ENCODE peak calls at places on chromosomes 12 and 14, in nine cellular contexts. I is right lobe of liver, Z is tibial nerve, Q is A549, S is testis, V is suprapubic skin, M is adrenal gland, O is body of pancreas, C is ovary. F is an unnamed sample.
A peak's percentile ranks its signal among the peaks of the same experiment; 100 is the strongest.

GRCh38 chr12:96208346-96208745 is 14.2 kb downstream of the ELK3 start:
- DNase-seq in I (no peak), Z (no peak), Q (no peak), S (no peak), V (no peak), M (no peak), O (no peak), C (no peak), F (no peak)

GRCh38 chr12:3622732-3623690 is 129.9 kb downstream of the CRACR2A start:
- DNase-seq in I (no peak), Z (no peak), Q (no peak), S (no peak), V (no peak), M (no peak), O (no peak), C (no peak), F (no peak)

GRCh38 chr14:75675265-75675960 is 14.4 kb downstream of the TTLL5 start:
- DNase-seq in I (no peak), Z (no peak), Q (no peak), S (no peak), V (no peak), M (no peak), O (no peak), C (no peak), F (no peak)

GRCh38 chr12:71158361-71158882 is 623 bp upstream of the TSPAN8 start:
- DNase-seq in I (no peak), Z (no peak), Q (no peak), S (no peak), V (no peak), M (no peak), O (no peak), C (no peak), F (peak; percentile 24)

GRCh38 chr14:64912256-64912655 is 2.0 kb upstream of the CHURC1 start:
- DNase-seq in I (no peak), Z (no peak), Q (no peak), S (no peak), V (no peak), M (no peak), O (no peak), C (no peak), F (no peak)

GRCh38 chr12:109140560-109140959 is 24.2 kb downstream of the ACACB start:
- DNase-seq in I (no peak), Z (no peak), Q (no peak), S (no peak), V (no peak), M (peak; percentile 60), O (no peak), C (no peak), F (no peak)

GRCh38 chr12:122871851-122872785 is 23.8 kb downstream of the VPS37B start:
- DNase-seq in I (peak; percentile 69), Z (no peak), Q (peak; percentile 44), S (peak; percentile 70), V (peak; percentile 85), M (peak; percentile 56), O (peak; percentile 54), C (no peak), F (peak; percentile 82)

GRCh38 chr12:29148958-29149690 is at the start of gene FAR2:
- DNase-seq in I (peak; percentile 67), Z (no peak), Q (peak; percentile 3), S (peak; percentile 30), V (peak; percentile 82), M (peak; percentile 34), O (peak; percentile 18), C (no peak), F (peak; percentile 77)

GRCh38 chr14:100296106-100296651 is 10.1 kb downstream of the SLC25A29 start:
- DNase-seq in I (peak; percentile 30), Z (no peak), Q (no peak), S (no peak), V (peak; percentile 67), M (no peak), O (no peak), C (no peak), F (no peak)

GRCh38 chr14:100295376-100296105 is 10.7 kb downstream of the SLC25A29 start:
- DNase-seq in I (peak; percentile 37), Z (no peak), Q (no peak), S (no peak), V (peak; percentile 74), M (no peak), O (no peak), C (no peak), F (no peak)

GRCh38 chr14:100299238-100299560 is 7.0 kb downstream of the SLC25A29 start:
- DNase-seq in I (peak; percentile 32), Z (no peak), Q (no peak), S (no peak), V (no peak), M (no peak), O (no peak), C (no peak), F (no peak)

GRCh38 chr14:100298551-100299237 is 7.5 kb downstream of the SLC25A29 start:
- DNase-seq in I (peak; percentile 35), Z (no peak), Q (no peak), S (no peak), V (no peak), M (no peak), O (no peak), C (no peak), F (no peak)

DNA sequence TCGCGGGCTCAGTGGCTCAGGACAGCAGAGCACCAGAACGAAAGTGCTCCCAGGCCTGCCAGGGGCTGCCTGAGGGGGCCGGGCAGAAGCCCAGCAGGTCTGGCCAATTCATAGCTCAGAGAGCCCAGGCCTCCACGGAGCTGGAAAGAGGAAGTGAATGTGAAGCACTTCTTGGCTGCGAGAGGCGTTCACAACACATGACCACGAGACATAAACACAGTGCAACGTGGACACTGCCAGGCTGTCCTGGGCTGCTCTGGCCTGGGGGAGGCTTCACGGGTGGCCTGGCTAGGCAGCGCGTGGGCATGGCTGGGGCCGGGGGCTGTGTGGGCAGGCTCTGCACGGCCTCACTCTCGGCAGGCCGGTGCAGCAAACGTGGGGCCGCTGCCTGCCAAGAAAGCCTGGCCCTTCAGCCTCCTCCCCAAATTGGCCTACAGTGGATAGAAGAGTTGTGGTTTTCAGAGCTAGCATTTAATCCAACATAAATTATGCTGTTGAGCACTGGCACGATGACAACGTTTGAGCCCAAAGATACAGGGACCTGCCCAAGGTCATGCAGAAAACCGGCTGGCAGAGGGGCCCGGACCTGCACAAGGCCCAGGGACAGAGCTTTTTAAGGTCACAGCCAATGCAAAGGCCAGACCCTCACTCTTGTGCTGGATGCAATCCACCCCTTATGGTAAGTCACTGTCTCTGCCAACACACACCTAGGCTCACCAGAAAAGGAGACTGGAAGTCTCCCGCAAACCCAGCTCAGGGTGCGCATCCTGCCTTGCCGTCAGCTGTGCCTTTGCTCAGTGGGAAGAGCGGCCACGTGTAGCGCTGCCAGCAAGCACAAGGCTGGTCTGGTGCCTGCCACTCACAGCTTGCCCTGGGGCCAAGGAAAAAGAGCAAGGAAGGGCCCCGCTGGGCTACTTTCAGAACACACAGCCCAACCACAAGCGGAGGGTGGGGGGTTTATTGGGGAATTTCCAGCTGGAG is 8.6 kb downstream of the SLC25A29 start:
- DNase-seq in I (peak; percentile 70), Z (peak; percentile 48), Q (no peak), S (peak; percentile 90), V (peak; percentile 88), M (peak; percentile 77), O (peak; percentile 69), C (peak; percentile 78), F (peak; percentile 72)
- TF ChIP-seq POLR2A in I (no peak), Z (no peak), Q (no peak), S (no peak), V (no peak), M (peak; percentile 47), O (no peak), C (no peak), F (no peak)

GRCh38 chr12:124389537-124390441 is 94.9 kb downstream of the RFLNA start:
- DNase-seq in I (no peak), Z (no peak), Q (peak; percentile 62), S (no peak), V (no peak), M (no peak), O (no peak), C (no peak), F (peak; percentile 48)
- H3K4me3 ChIP-seq in I (peak overlapping the region; percentile 59), Z (peak overlapping the region; percentile 59), Q (peak overlapping the region; percentile 79), S (no peak overlapping the region), V (peak overlapping the region; percentile 61), M (peak overlapping the region; percentile 64), O (no peak overlapping the region), C (peak overlapping the region; percentile 47), F (peak overlapping the region; percentile 60)

GRCh38 chr12:1532796-1533195 is 61.6 kb downstream of the FBXL14 start:
- DNase-seq in I (no peak), Z (no peak), Q (no peak), S (no peak), V (no peak), M (no peak), O (no peak), C (no peak), F (no peak)

GRCh38 chr12:1530592-1531159 is 63.7 kb downstream of the FBXL14 start:
- DNase-seq in I (no peak), Z (no peak), Q (no peak), S (no peak), V (no peak), M (no peak), O (no peak), C (no peak), F (no peak)

GRCh38 chr12:1532367-1532752 is 62.0 kb downstream of the FBXL14 start:
- DNase-seq in I (no peak), Z (no peak), Q (no peak), S (no peak), V (no peak), M (no peak), O (no peak), C (no peak), F (no peak)

GRCh38 chr12:1531160-1531653 is 63.2 kb downstream of the FBXL14 start:
- DNase-seq in I (no peak), Z (no peak), Q (no peak), S (no peak), V (no peak), M (no peak), O (peak; percentile 17), C (peak; percentile 17), F (no peak)

GRCh38 chr12:1531654-1532366 is 62.6 kb downstream of the FBXL14 start:
- DNase-seq in I (no peak), Z (no peak), Q (no peak), S (no peak), V (no peak), M (no peak), O (no peak), C (no peak), F (no peak)
- TF ChIP-seq POLR2A in I (no peak), Z (no peak), Q (no peak), S (no peak), V (no peak), M (no peak), O (no peak), C (no peak), F (no peak)

GRCh38 chr12:132160016-132160415 is 15.8 kb downstream of the NOC4L start:
- DNase-seq in I (peak; percentile 49), Z (no peak), Q (no peak), S (no peak), V (no peak), M (no peak), O (no peak), C (no peak), F (no peak)

GRCh38 chr12:132161046-132161781 is 17.0 kb downstream of the NOC4L start:
- DNase-seq in I (peak; percentile 45), Z (no peak), Q (peak; percentile 78), S (no peak), V (no peak), M (no peak), O (no peak), C (no peak), F (no peak)

GRCh38 chr12:132159555-132160003 is 15.3 kb downstream of the NOC4L start:
- DNase-seq in I (peak; percentile 45), Z (no peak), Q (no peak), S (no peak), V (no peak), M (no peak), O (no peak), C (no peak), F (no peak)

GRCh38 chr12:132161796-132162507 is 17.7 kb downstream of the NOC4L start:
- DNase-seq in I (peak; percentile 42), Z (no peak), Q (no peak), S (no peak), V (no peak), M (no peak), O (no peak), C (no peak), F (no peak)

GRCh38 chr12:132160671-132161045 is 16.4 kb downstream of the NOC4L start:
- DNase-seq in I (peak; percentile 53), Z (no peak), Q (no peak), S (no peak), V (no peak), M (no peak), O (no peak), C (no peak), F (no peak)
- H3K4me3 ChIP-seq in I (no peak overlapping the region), Z (no peak overlapping the region), Q (no peak overlapping the region), S (no peak overlapping the region), V (no peak overlapping the region), M (no peak overlapping the region), O (no peak overlapping the region), C (no peak overlapping the region), F (no peak overlapping the region)